ENCODE peak calls at places on chromosomes 12 and 14, in six cellular contexts. One of them, this sample, is unnamed.

GRCh38 chr14:72965249-72965648 is 39.0 kb downstream of the DCAF4 start:
- DNase-seq in stomach: no peak
- DNase-seq in HepG2: peak; percentile 24
- DNase-seq in A549: peak; percentile 19
- DNase-seq in H1: no peak
- DNase-seq in suprapubic skin: no peak
- DNase-seq in this sample: no peak

GRCh38 chr12:96063046-96063445 is 27.7 kb upstream of the LTA4H start:
- DNase-seq in stomach: no peak
- DNase-seq in HepG2: no peak
- DNase-seq in A549: peak; percentile 44
- DNase-seq in H1: no peak
- DNase-seq in suprapubic skin: no peak
- DNase-seq in this sample: no peak

GRCh38 chr14:94110552-94111181 is at the start of gene IFI27:
- DNase-seq in stomach: peak; percentile 79
- DNase-seq in HepG2: no peak
- DNase-seq in A549: no peak
- DNase-seq in H1: no peak
- DNase-seq in suprapubic skin: no peak
- DNase-seq in this sample: peak; percentile 46

GRCh38 chr12:11773889-11774677 is 124.6 kb downstream of the ETV6 start:
- DNase-seq in stomach: no peak
- DNase-seq in HepG2: no peak
- DNase-seq in A549: no peak
- DNase-seq in H1: no peak
- DNase-seq in suprapubic skin: no peak
- DNase-seq in this sample: no peak

GRCh38 chr14:59870277-59871165 is at the start of gene RTN1:
- DNase-seq in stomach: peak; percentile 43
- DNase-seq in HepG2: no peak
- DNase-seq in A549: peak; percentile 30
- DNase-seq in H1: peak; percentile 23
- DNase-seq in suprapubic skin: no peak
- DNase-seq in this sample: no peak

GRCh38 chr12:94231718-94232117 is 83.3 kb downstream of the PLXNC1 start:
- DNase-seq in stomach: no peak
- DNase-seq in HepG2: no peak
- DNase-seq in A549: no peak
- DNase-seq in H1: no peak
- DNase-seq in suprapubic skin: no peak
- DNase-seq in this sample: no peak

GRCh38 chr12:55760663-55761062 is 17.7 kb downstream of the GDF11 start:
- DNase-seq in stomach: no peak
- DNase-seq in HepG2: no peak
- DNase-seq in A549: no peak
- DNase-seq in H1: no peak
- DNase-seq in suprapubic skin: no peak
- DNase-seq in this sample: no peak

GRCh38 chr12:106302401-106303201 is at the start of gene TCP11L2:
- DNase-seq in stomach: peak; percentile 91
- DNase-seq in HepG2: peak; percentile 49
- DNase-seq in A549: peak; percentile 83
- DNase-seq in H1: no peak
- DNase-seq in suprapubic skin: peak; percentile 94
- DNase-seq in this sample: peak; percentile 93

GRCh38 chr14:22434030-22434429 is 155.0 kb downstream of the DAD1 start:
- DNase-seq in stomach: no peak
- DNase-seq in HepG2: peak; percentile 47
- DNase-seq in A549: no peak
- DNase-seq in H1: no peak
- DNase-seq in suprapubic skin: no peak
- DNase-seq in this sample: no peak

GRCh38 chr12:3882396-3882795 is 9.2 kb upstream of the PARP11 start:
- DNase-seq in stomach: no peak
- DNase-seq in HepG2: no peak
- DNase-seq in A549: no peak
- DNase-seq in H1: no peak
- DNase-seq in suprapubic skin: no peak
- DNase-seq in this sample: no peak

GRCh38 chr14:31465113-31465512 is 7.8 kb upstream of the DTD2 start:
- DNase-seq in stomach: no peak
- DNase-seq in HepG2: no peak
- DNase-seq in A549: no peak
- DNase-seq in H1: no peak
- DNase-seq in suprapubic skin: no peak
- DNase-seq in this sample: no peak

GRCh38 chr14:102187044-102187443 is 47.3 kb downstream of the WDR20 start:
- DNase-seq in stomach: no peak
- DNase-seq in HepG2: no peak
- DNase-seq in A549: peak; percentile 34
- DNase-seq in H1: no peak
- DNase-seq in suprapubic skin: no peak
- DNase-seq in this sample: no peak

GRCh38 chr14:95291859-95292542 is 27.7 kb downstream of the CLMN start:
- DNase-seq in stomach: peak; percentile 63
- DNase-seq in HepG2: no peak
- DNase-seq in A549: peak; percentile 50
- DNase-seq in H1: no peak
- DNase-seq in suprapubic skin: peak; percentile 75
- DNase-seq in this sample: peak; percentile 52
- H3K4me3 ChIP-seq in stomach: no peak overlapping the region
- H3K4me3 ChIP-seq in HepG2: no peak overlapping the region
- H3K4me3 ChIP-seq in A549: no peak overlapping the region
- H3K4me3 ChIP-seq in H1: no peak overlapping the region
- H3K4me3 ChIP-seq in suprapubic skin: no peak overlapping the region
- H3K4me3 ChIP-seq in this sample: no peak overlapping the region

GRCh38 chr12:6272300-6273208 is 37.9 kb upstream of the PLEKHG6 start:
- DNase-seq in stomach: peak; percentile 40
- DNase-seq in HepG2: no peak
- DNase-seq in A549: no peak
- DNase-seq in H1: no peak
- DNase-seq in suprapubic skin: no peak
- DNase-seq in this sample: no peak
- TF ChIP-seq EP300 in stomach: no peak
- TF ChIP-seq EP300 in HepG2: no peak
- TF ChIP-seq EP300 in A549: no peak
- TF ChIP-seq EP300 in H1: no peak
- TF ChIP-seq EP300 in suprapubic skin: no peak
- TF ChIP-seq EP300 in this sample: no peak

GRCh38 chr14:96149131-96149530 is 55.5 kb upstream of the BDKRB2 start:
- DNase-seq in stomach: no peak
- DNase-seq in HepG2: no peak
- DNase-seq in A549: no peak
- DNase-seq in H1: no peak
- DNase-seq in suprapubic skin: peak; percentile 53
- DNase-seq in this sample: no peak

GRCh38 chr14:96151242-96151641 is 53.4 kb upstream of the BDKRB2 start:
- DNase-seq in stomach: no peak
- DNase-seq in HepG2: no peak
- DNase-seq in A549: no peak
- DNase-seq in H1: no peak
- DNase-seq in suprapubic skin: peak; percentile 34
- DNase-seq in this sample: no peak

GRCh38 chr14:96146131-96146771 is 58.4 kb upstream of the BDKRB2 start:
- DNase-seq in stomach: peak; percentile 61
- DNase-seq in HepG2: no peak
- DNase-seq in A549: peak; percentile 64
- DNase-seq in H1: no peak
- DNase-seq in suprapubic skin: peak; percentile 61
- DNase-seq in this sample: no peak

GRCh38 chr14:96150214-96150613 is 54.4 kb upstream of the BDKRB2 start:
- DNase-seq in stomach: no peak
- DNase-seq in HepG2: no peak
- DNase-seq in A549: no peak
- DNase-seq in H1: no peak
- DNase-seq in suprapubic skin: no peak
- DNase-seq in this sample: no peak

GRCh38 chr14:96148631-96149030 is 56.0 kb upstream of the BDKRB2 start:
- DNase-seq in stomach: peak; percentile 40
- DNase-seq in HepG2: no peak
- DNase-seq in A549: no peak
- DNase-seq in H1: no peak
- DNase-seq in suprapubic skin: peak; percentile 40
- DNase-seq in this sample: no peak
- H3K4me1 ChIP-seq in stomach: no peaks in the 10 kb centered on the region
- H3K4me1 ChIP-seq in HepG2: no peaks in the 10 kb centered on the region
- H3K4me1 ChIP-seq in A549: peaks cover 16% of the 10 kb centered on the region
- H3K4me1 ChIP-seq in H1: no peaks in the 10 kb centered on the region
- H3K4me1 ChIP-seq in suprapubic skin: peaks cover 11% of the 10 kb centered on the region
- H3K4me1 ChIP-seq in this sample: no peaks in the 10 kb centered on the region

GRCh38 chr14:88866305-88866704 is 41.9 kb downstream of the TTC8 start:
- DNase-seq in stomach: no peak
- DNase-seq in HepG2: no peak
- DNase-seq in A549: no peak
- DNase-seq in H1: no peak
- DNase-seq in suprapubic skin: no peak
- DNase-seq in this sample: no peak

GRCh38 chr14:88871429-88871828 is 47.0 kb downstream of the TTC8 start:
- DNase-seq in stomach: no peak
- DNase-seq in HepG2: no peak
- DNase-seq in A549: no peak
- DNase-seq in H1: no peak
- DNase-seq in suprapubic skin: no peak
- DNase-seq in this sample: no peak

GRCh38 chr14:88868558-88869159 is 44.2 kb downstream of the TTC8 start:
- DNase-seq in stomach: no peak
- DNase-seq in HepG2: peak; percentile 12
- DNase-seq in A549: peak; percentile 23
- DNase-seq in H1: no peak
- DNase-seq in suprapubic skin: no peak
- DNase-seq in this sample: no peak

GRCh38 chr14:88872976-88873375 is 48.5 kb downstream of the TTC8 start:
- DNase-seq in stomach: no peak
- DNase-seq in HepG2: no peak
- DNase-seq in A549: no peak
- DNase-seq in H1: no peak
- DNase-seq in suprapubic skin: no peak
- DNase-seq in this sample: no peak

DNA sequence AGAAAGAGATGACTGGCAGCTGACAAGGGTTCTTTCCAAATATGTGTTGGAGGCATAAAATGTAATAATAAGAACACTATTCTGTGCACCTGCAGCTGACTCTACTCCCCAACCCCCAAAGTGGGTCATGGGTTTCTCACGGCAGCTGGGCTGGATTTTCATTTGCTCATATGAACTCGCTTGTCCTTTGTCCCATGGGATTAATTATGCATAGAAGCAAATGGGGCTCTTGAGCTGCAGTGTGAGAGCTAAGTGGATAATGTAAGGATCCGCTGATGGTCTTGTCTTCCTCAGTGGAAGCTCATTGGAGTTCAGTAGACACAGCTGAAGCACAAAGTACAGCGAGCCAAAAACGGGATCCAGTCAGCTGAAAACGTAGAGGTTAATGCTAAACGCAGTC is 46.3 kb downstream of the TTC8 start:
- DNase-seq in stomach: no peak
- DNase-seq in HepG2: no peak
- DNase-seq in A549: no peak
- DNase-seq in H1: no peak
- DNase-seq in suprapubic skin: no peak
- DNase-seq in this sample: no peak
- H3K4me3 ChIP-seq in stomach: no peak overlapping the region
- H3K4me3 ChIP-seq in HepG2: no peak overlapping the region
- H3K4me3 ChIP-seq in A549: no peak overlapping the region
- H3K4me3 ChIP-seq in H1: no peak overlapping the region
- H3K4me3 ChIP-seq in suprapubic skin: no peak overlapping the region
- H3K4me3 ChIP-seq in this sample: no peak overlapping the region

DNA sequence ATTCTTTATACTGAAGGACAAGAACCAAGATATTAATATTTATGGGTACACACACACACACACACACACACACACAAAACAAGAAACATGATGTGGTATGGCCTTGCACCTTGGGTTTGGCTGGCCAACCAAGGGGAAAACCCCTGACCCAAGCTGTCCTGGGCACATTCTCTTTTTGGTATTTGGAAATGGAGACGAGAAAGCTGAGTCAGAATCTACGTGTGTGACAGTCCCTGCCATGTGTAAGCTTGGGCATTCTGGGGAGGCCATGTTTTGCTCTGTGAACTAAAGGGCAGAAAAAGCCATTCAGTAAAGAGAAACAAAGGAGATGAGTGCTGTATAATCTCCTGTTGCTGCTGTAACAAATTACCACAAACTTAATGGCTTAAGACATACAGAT is 35.6 kb downstream of the PTGER2 start:
- DNase-seq in stomach: no peak
- DNase-seq in HepG2: no peak
- DNase-seq in A549: no peak
- DNase-seq in H1: no peak
- DNase-seq in suprapubic skin: no peak
- DNase-seq in this sample: no peak
- TF ChIP-seq EP300 in stomach: no peak
- TF ChIP-seq EP300 in HepG2: no peak
- TF ChIP-seq EP300 in A549: no peak
- TF ChIP-seq EP300 in H1: no peak
- TF ChIP-seq EP300 in suprapubic skin: no peak
- TF ChIP-seq EP300 in this sample: no peak

GRCh38 chr14:70642313-70643235 is 858 bp downstream of the TTC9 start:
- DNase-seq in stomach: no peak
- DNase-seq in HepG2: no peak
- DNase-seq in A549: no peak
- DNase-seq in H1: no peak
- DNase-seq in suprapubic skin: no peak
- DNase-seq in this sample: no peak

GRCh38 chr14:70646705-70647104 is 5.0 kb downstream of the TTC9 start:
- DNase-seq in stomach: no peak
- DNase-seq in HepG2: no peak
- DNase-seq in A549: no peak
- DNase-seq in H1: no peak
- DNase-seq in suprapubic skin: no peak
- DNase-seq in this sample: no peak

GRCh38 chr14:70648374-70648773 is 6.7 kb downstream of the TTC9 start:
- DNase-seq in stomach: no peak
- DNase-seq in HepG2: no peak
- DNase-seq in A549: no peak
- DNase-seq in H1: no peak
- DNase-seq in suprapubic skin: no peak
- DNase-seq in this sample: no peak

GRCh38 chr14:70644016-70644415 is 2.3 kb downstream of the TTC9 start:
- DNase-seq in stomach: no peak
- DNase-seq in HepG2: no peak
- DNase-seq in A549: no peak
- DNase-seq in H1: no peak
- DNase-seq in suprapubic skin: no peak
- DNase-seq in this sample: no peak

DNA sequence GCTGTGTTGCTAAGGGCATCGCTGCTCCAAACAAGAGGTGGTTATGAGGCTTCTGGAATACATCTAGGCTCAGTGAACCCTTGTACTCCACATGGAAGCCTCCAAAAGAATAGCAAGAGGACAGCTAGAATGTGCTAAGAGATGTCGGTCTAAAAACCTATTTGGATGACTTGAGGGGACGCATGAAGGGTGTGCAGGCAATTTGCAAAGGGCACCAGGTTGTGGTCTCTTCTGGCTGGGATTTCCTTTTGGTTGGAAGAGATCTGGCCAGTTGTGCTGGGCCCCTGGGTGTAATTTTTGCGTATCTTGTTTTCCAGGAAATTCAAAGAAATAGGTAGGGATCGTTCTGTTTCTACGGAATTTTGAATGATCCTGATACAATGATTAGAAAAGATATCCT is 4.2 kb downstream of the TTC9 start:
- DNase-seq in stomach: no peak
- DNase-seq in HepG2: no peak
- DNase-seq in A549: no peak
- DNase-seq in H1: no peak
- DNase-seq in suprapubic skin: no peak
- DNase-seq in this sample: no peak
- H3K4me1 ChIP-seq in stomach: peaks cover 4% of the 10 kb centered on the region
- H3K4me1 ChIP-seq in HepG2: peaks cover 10% of the 10 kb centered on the region
- H3K4me1 ChIP-seq in A549: peaks cover 9% of the 10 kb centered on the region
- H3K4me1 ChIP-seq in H1: peaks cover 41% of the 10 kb centered on the region
- H3K4me1 ChIP-seq in suprapubic skin: peaks cover 14% of the 10 kb centered on the region
- H3K4me1 ChIP-seq in this sample: peaks cover 3% of the 10 kb centered on the region